ENCODE peak calls at places on chromosomes 5 and 9, in five cellular contexts. F is H1, G is GM12892, I is K562, P is HepG2. H is an unnamed sample.

GRCh38 chr5:102888483-102888882 is 133.4 kb downstream of the PAM start:
- DNase-seq in F (no peak), G (no peak), I (no peak), P (no peak), H (no peak)

GRCh38 chr5:53123702-53124101 is 14.1 kb upstream of the MOCS2 start:
- DNase-seq in F (no peak), G (no peak), I (no peak), P (no peak), H (no peak)

GRCh38 chr5:139104577-139105271 is 93.4 kb downstream of the SIL1 start:
- DNase-seq in F (no peak), G (no peak), I (no peak), P (no peak), H (no peak)

GRCh38 chr5:2888520-2889060 is 137.1 kb upstream of the IRX2 start:
- DNase-seq in F (no peak), G (no peak), I (no peak), P (no peak), H (no peak)

GRCh38 chr9:24434183-24434582 is 111.5 kb downstream of the IZUMO3 start:
- DNase-seq in F (no peak), G (no peak), I (no peak), P (no peak), H (no peak)

GRCh38 chr9:76162751-76163500 is 231.3 kb downstream of the RFK start:
- DNase-seq in F (no peak), G (no peak), I (no peak), P (no peak), H (no peak)

GRCh38 chr9:114389612-114390368 is 2.0 kb upstream of the AKNA start:
- DNase-seq in F (no peak), G (no peak), I (no peak), P (no peak), H (no peak)

GRCh38 chr5:164772122-164772521 is 1266.7 kb downstream of the MAT2B start:
- DNase-seq in F (no peak), G (no peak), I (no peak), P (no peak), H (no peak)

GRCh38 chr9:29966247-29966646 is 2393.0 kb upstream of the C9orf72 start:
- DNase-seq in F (no peak), G (no peak), I (no peak), P (no peak), H (no peak)

GRCh38 chr9:128494743-128495124 is 9.8 kb upstream of the GLE1 start:
- DNase-seq in F (no peak), G (no peak), I (no peak), P (no peak), H (no peak)

GRCh38 chr9:72585737-72586136 is 64.3 kb downstream of the TMC1 start:
- DNase-seq in F (no peak), G (no peak), I (no peak), P (no peak), H (no peak)

GRCh38 chr5:137703565-137703964 is 32.3 kb downstream of the KLHL3 start:
- DNase-seq in F (no peak), G (no peak), I (no peak), P (no peak), H (no peak)

GRCh38 chr9:32550046-32550608 is 2.0 kb upstream of the SMIM27 start:
- DNase-seq in F (no peak), G (no peak), I (no peak), P (no peak), H (no peak)

GRCh38 chr5:60439552-60439951 is 260.4 kb downstream of the DEPDC1B start:
- DNase-seq in F (no peak), G (no peak), I (no peak), P (no peak), H (no peak)

GRCh38 chr5:139565411-139566305 is 4.5 kb downstream of the UBE2D2 start:
- DNase-seq in F (no peak), G (peak; percentile 45), I (no peak), P (no peak), H (peak; percentile 45)

GRCh38 chr5:1282139-1282992 is 12.5 kb downstream of the TERT start:
- DNase-seq in F (no peak), G (no peak), I (no peak), P (no peak), H (no peak)

GRCh38 chr5:61416010-61416409 is 84.0 kb downstream of the ZSWIM6 start:
- DNase-seq in F (no peak), G (no peak), I (no peak), P (no peak), H (no peak)

GRCh38 chr9:88476491-88477271 is 58.3 kb upstream of the NXNL2 start:
- DNase-seq in F (no peak), G (no peak), I (no peak), P (no peak), H (no peak)

GRCh38 chr5:8568858-8569257 is 699.9 kb downstream of the MTRR start:
- DNase-seq in F (no peak), G (no peak), I (no peak), P (no peak), H (no peak)

GRCh38 chr5:60843693-60844428 is at the start of gene ELOVL7:
- DNase-seq in F (peak; percentile 70), G (peak; percentile 58), I (peak; percentile 87), P (peak; percentile 59), H (peak; percentile 81)

GRCh38 chr9:130433168-130433946 is 11.4 kb upstream of the ASS1 start:
- DNase-seq in F (no peak), G (no peak), I (no peak), P (no peak), H (peak; percentile 71)

GRCh38 chr9:19885608-19886007 is 96.8 kb upstream of the SLC24A2 start:
- DNase-seq in F (no peak), G (no peak), I (no peak), P (no peak), H (no peak)

GRCh38 chr9:69809304-69809863 is 11.2 kb upstream of the CFAP95 start:
- DNase-seq in F (peak; percentile 19), G (no peak), I (no peak), P (no peak), H (no peak)

GRCh38 chr9:93171261-93171660 is 12.7 kb upstream of the WNK2 start:
- DNase-seq in F (no peak), G (no peak), I (no peak), P (no peak), H (no peak)

GRCh38 chr5:36070687-36071571 is 4.2 kb upstream of the UGT3A2 start:
- DNase-seq in F (no peak), G (no peak), I (no peak), P (no peak), H (no peak)

GRCh38 chr5:146169076-146169475 is 13.4 kb downstream of the LARS1 start:
- DNase-seq in F (no peak), G (no peak), I (no peak), P (peak; percentile 81), H (no peak)

GRCh38 chr5:67921004-67921601 is 294.5 kb upstream of the PIK3R1 start:
- DNase-seq in F (no peak), G (no peak), I (no peak), P (no peak), H (no peak)

DNA sequence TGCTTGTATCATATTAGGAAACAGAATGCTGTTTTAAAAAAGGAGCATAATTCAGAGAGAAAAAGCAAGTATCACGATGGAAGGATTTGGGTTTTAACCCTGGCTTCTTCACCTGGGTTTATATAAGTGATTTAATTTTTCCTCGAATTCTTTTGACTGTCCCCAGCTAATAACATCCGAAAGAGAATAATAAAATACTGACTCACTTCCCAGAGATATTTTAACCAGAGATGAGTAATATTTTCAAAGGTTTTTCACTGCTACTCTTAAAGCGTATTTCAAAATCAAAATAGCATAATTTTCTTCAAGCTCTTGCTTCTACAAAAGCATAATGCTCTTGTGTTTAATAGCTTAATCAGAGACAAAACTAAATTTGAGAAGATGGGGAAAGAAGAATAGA is 215.3 kb upstream of the PTGER4 start:
- DNase-seq in F (no peak), G (no peak), I (no peak), P (no peak), H (no peak)
- TF ChIP-seq TAF1 in F (no peak), G (no peak), I (no peak), P (no peak), H (no peak)

GRCh38 chr5:43401827-43402226 is 10.4 kb downstream of the CCL28 start:
- DNase-seq in F (no peak), G (no peak), I (peak; percentile 45), P (peak; percentile 72), H (no peak)

GRCh38 chr5:43400082-43400481 is 12.1 kb downstream of the CCL28 start:
- DNase-seq in F (no peak), G (no peak), I (no peak), P (no peak), H (no peak)

DNA sequence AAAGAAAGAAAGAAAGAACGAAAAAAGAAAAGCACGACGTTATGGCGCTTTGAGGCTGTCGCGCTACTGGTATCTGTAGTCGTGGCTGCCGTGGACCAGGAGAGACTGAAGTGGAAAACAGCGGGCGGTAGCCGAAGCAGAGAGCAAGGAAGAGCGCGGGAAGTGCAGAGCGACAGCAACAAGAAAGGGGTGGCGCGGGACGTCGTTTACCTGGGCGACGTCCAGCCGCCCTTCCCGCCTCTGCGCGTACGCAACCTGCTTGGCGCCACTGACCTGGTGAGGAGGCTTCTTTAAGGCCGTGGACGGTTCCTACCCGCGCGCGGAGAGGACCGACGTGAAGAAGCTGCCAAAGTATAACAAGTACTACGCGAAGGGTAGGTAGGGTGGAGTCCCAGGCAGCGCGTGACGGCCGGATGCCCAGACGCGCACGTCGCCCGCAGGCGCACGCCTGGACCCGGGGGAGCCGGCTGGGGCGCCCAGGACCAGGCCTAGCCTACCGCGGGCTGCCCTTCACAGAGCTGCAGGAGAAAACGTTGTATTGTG is 15.4 kb downstream of the CCL28 start:
- DNase-seq in F (no peak), G (peak; percentile 67), I (no peak), P (no peak), H (peak; percentile 68)
- TF ChIP-seq TAF1 in F (peak; percentile 20), G (no peak), I (no peak), P (no peak), H (peak; percentile 33)

DNA sequence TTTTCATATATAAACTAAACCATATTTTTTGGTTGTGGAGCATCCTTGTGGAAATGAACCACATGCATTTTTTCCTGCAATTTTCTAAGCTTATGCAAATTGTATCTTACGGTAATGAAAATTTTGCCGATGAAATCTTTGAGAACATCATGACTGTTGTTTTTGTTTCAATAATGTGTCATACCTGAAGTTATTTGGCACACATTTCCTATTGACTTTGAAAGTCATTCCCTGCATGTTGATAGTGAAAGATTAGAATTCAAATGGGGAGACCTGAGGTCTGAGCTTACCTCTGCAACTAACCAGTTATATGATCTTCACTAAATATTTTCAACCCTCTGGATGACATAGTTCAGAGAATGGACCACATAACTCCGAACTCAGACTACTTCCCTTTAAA is 88.5 kb downstream of the PRR16 start:
- DNase-seq in F (no peak), G (no peak), I (no peak), P (no peak), H (no peak)
- TF ChIP-seq TAF1 in F (no peak), G (no peak), I (no peak), P (no peak), H (no peak)

DNA sequence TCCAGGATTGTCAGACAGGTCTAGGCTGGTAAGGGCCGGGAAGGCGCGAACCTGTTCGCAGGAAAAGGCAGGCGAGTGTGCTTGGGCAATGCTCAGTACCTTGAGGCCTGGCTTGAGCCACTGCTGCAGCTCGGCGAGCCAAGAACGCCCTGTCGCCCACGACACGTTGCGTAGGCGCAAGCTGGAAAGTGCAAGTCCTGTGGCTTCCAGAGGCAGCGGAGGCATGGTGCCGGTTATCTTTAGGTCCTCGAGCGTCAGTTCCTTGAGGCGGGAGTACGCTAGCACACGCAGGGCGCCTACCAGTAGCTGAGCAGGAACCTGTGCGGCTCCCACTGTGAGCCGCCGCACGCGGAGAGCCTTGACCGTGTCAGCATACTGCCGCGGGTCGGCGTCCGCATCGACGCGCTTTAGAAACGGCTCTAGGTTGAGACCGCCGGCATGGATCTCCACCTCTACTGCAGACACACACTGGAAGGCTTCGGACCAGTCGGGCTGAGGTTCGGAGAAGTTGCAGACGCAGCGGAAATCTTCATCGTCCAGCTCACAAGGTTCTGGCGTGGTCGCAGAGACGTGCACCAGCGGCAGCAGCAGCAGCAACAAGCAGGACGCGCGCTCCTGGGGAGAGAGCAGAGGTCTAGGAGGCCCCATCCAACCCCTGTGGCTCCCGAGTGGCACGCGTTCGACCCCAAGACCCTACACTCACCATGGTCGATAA is 452 bp downstream of the CD14 start:
- DNase-seq in F (no peak), G (peak; percentile 46), I (no peak), P (no peak), H (peak; percentile 39)
- TF ChIP-seq TAF1 in F (no peak), G (no peak), I (no peak), P (no peak), H (no peak)